ENCODE peak calls at places on chromosomes 6 and 20, in eight cellular contexts. B is posterior vena cava, D is HS-27A, X is mesothelial cell of epicardium, G is tibial artery, Y is midbrain, O is Right ventricle myocardium superior, W is NCI-H1417. U is an unnamed sample.
A peak's percentile ranks its signal among the peaks of the same experiment; 100 is the strongest.

GRCh38 chr6:45822269-45822812 is 193.3 kb downstream of the CLIC5 start:
- DNase-seq in B (no peak), D (no peak), X (no peak), G (no peak), Y (peak; percentile 1), O (no peak), W (no peak), U (no peak)

GRCh38 chr6:134007077-134007476 is 45.3 kb downstream of the SLC2A12 start:
- DNase-seq in B (no peak), D (no peak), X (no peak), G (no peak), Y (no peak), O (no peak), W (peak; percentile 71), U (peak; percentile 58)

GRCh38 chr6:21305827-21306469 is 287.6 kb upstream of the SOX4 start:
- DNase-seq in B (no peak), D (no peak), X (no peak), G (no peak), Y (no peak), O (no peak), W (no peak), U (no peak)

GRCh38 chr6:111874030-111874425 is 776 bp upstream of the FYN start:
- DNase-seq in B (no peak), D (no peak), X (no peak), G (peak; percentile 42), Y (no peak), O (no peak), W (peak; percentile 57), U (no peak)

GRCh38 chr20:47063407-47063806 is 168.8 kb downstream of the EYA2 start:
- DNase-seq in B (no peak), D (no peak), X (no peak), G (no peak), Y (no peak), O (no peak), W (no peak), U (no peak)

GRCh38 chr6:136840612-136841011 is 18.2 kb downstream of the PEX7 start:
- DNase-seq in B (no peak), D (no peak), X (no peak), G (no peak), Y (no peak), O (no peak), W (no peak), U (no peak)

GRCh38 chr6:42326248-42326647 is 108.6 kb upstream of the MRPS10 start:
- DNase-seq in B (no peak), D (no peak), X (no peak), G (no peak), Y (no peak), O (no peak), W (peak; percentile 30), U (no peak)

GRCh38 chr20:24866008-24866407 is 83.1 kb upstream of the CST7 start:
- DNase-seq in B (no peak), D (no peak), X (no peak), G (no peak), Y (no peak), O (no peak), W (no peak), U (no peak)

GRCh38 chr20:47502271-47502730 is 614 bp downstream of the NCOA3 start:
- DNase-seq in B (no peak), D (peak; percentile 19), X (no peak), G (no peak), Y (peak; percentile 17), O (no peak), W (no peak), U (peak; percentile 21)

GRCh38 chr6:108403260-108403659 is 108.4 kb downstream of the AFG1L start:
- DNase-seq in B (no peak), D (no peak), X (no peak), G (no peak), Y (no peak), O (no peak), W (no peak), U (no peak)

GRCh38 chr20:9179193-9179802 is 110.4 kb downstream of the PLCB4 start:
- DNase-seq in B (no peak), D (peak; percentile 52), X (no peak), G (no peak), Y (no peak), O (no peak), W (no peak), U (no peak)

GRCh38 chr20:63177785-63178444 is 38.0 kb downstream of the YTHDF1 start:
- DNase-seq in B (no peak), D (no peak), X (no peak), G (no peak), Y (no peak), O (no peak), W (peak; percentile 77), U (no peak)

U was measured in cerebellar cortex.